ENCODE peak calls at places on chromosomes 12 and 14, in ten cellular contexts. One of them, this sample, is unnamed.

GRCh38 chr12:14554281-14555008 is 13.2 kb downstream of the PLBD1 start:
- DNase-seq in CD4-positive, alpha-beta T cell: no peak
- DNase-seq in endodermal cell: no peak
- DNase-seq in CD4-positive, CD25-positive, alpha-beta regulatory T cell: no peak
- DNase-seq in CD8-positive, alpha-beta T cell: no peak
- DNase-seq in SK-N-SH: no peak
- DNase-seq in left ventricle myocardium inferior: peak
- DNase-seq in mammary epithelial cell: peak
- DNase-seq in fibroblast of lung: peak
- DNase-seq in kidney: peak
- DNase-seq in this sample: peak

GRCh38 chr12:89154743-89155530 is 197.4 kb downstream of the DUSP6 start:
- DNase-seq in SK-N-SH: no peak
- DNase-seq in endodermal cell: no peak
- DNase-seq in fibroblast of lung: no peak
- DNase-seq in left ventricle myocardium inferior: no peak
- DNase-seq in mammary epithelial cell: no peak
- DNase-seq in kidney: no peak
- DNase-seq in CD8-positive, alpha-beta T cell: no peak
- DNase-seq in CD4-positive, alpha-beta T cell: no peak
- DNase-seq in CD4-positive, CD25-positive, alpha-beta regulatory T cell: no peak
- DNase-seq in this sample: no peak

GRCh38 chr14:102209224-102209966 is 69.7 kb downstream of the WDR20 start:
- DNase-seq in SK-N-SH: peak
- DNase-seq in CD4-positive, alpha-beta T cell: no peak
- DNase-seq in left ventricle myocardium inferior: no peak
- DNase-seq in CD8-positive, alpha-beta T cell: no peak
- DNase-seq in endodermal cell: peak
- DNase-seq in kidney: peak
- DNase-seq in fibroblast of lung: peak
- DNase-seq in CD4-positive, CD25-positive, alpha-beta regulatory T cell: no peak
- DNase-seq in mammary epithelial cell: no peak
- DNase-seq in this sample: peak

GRCh38 chr12:131833896-131834641 is 5.9 kb downstream of the MMP17 start:
- DNase-seq in SK-N-SH: peak
- DNase-seq in CD8-positive, alpha-beta T cell: no peak
- DNase-seq in fibroblast of lung: peak
- DNase-seq in mammary epithelial cell: no peak
- DNase-seq in kidney: peak
- DNase-seq in CD4-positive, alpha-beta T cell: no peak
- DNase-seq in CD4-positive, CD25-positive, alpha-beta regulatory T cell: no peak
- DNase-seq in endodermal cell: peak
- DNase-seq in left ventricle myocardium inferior: no peak
- DNase-seq in this sample: peak

GRCh38 chr14:98957211-98958047 is 314.6 kb downstream of the BCL11B start:
- DNase-seq in endodermal cell: peak
- DNase-seq in CD4-positive, CD25-positive, alpha-beta regulatory T cell: no peak
- DNase-seq in fibroblast of lung: peak
- DNase-seq in kidney: no peak
- DNase-seq in SK-N-SH: no peak
- DNase-seq in left ventricle myocardium inferior: peak
- DNase-seq in mammary epithelial cell: peak
- DNase-seq in CD8-positive, alpha-beta T cell: no peak
- DNase-seq in CD4-positive, alpha-beta T cell: no peak
- DNase-seq in this sample: peak

GRCh38 chr12:39831587-39832315 is 212.1 kb upstream of the ABCD2 start:
- DNase-seq in mammary epithelial cell: peak
- DNase-seq in kidney: no peak
- DNase-seq in left ventricle myocardium inferior: no peak
- DNase-seq in CD8-positive, alpha-beta T cell: no peak
- DNase-seq in SK-N-SH: no peak
- DNase-seq in endodermal cell: no peak
- DNase-seq in CD4-positive, CD25-positive, alpha-beta regulatory T cell: no peak
- DNase-seq in CD4-positive, alpha-beta T cell: no peak
- DNase-seq in fibroblast of lung: no peak
- DNase-seq in this sample: no peak

GRCh38 chr12:107537464-107538119 is 148.0 kb upstream of the PWP1 start:
- DNase-seq in endodermal cell: peak
- DNase-seq in CD4-positive, CD25-positive, alpha-beta regulatory T cell: no peak
- DNase-seq in kidney: no peak
- DNase-seq in mammary epithelial cell: no peak
- DNase-seq in fibroblast of lung: no peak
- DNase-seq in SK-N-SH: no peak
- DNase-seq in left ventricle myocardium inferior: no peak
- DNase-seq in CD4-positive, alpha-beta T cell: no peak
- DNase-seq in CD8-positive, alpha-beta T cell: no peak
- DNase-seq in this sample: no peak

GRCh38 chr12:122753213-122753571 is 568 bp downstream of the DENR start:
- DNase-seq in kidney: no peak
- DNase-seq in fibroblast of lung: no peak
- DNase-seq in CD4-positive, CD25-positive, alpha-beta regulatory T cell: no peak
- DNase-seq in SK-N-SH: no peak
- DNase-seq in CD4-positive, alpha-beta T cell: no peak
- DNase-seq in endodermal cell: no peak
- DNase-seq in left ventricle myocardium inferior: no peak
- DNase-seq in CD8-positive, alpha-beta T cell: no peak
- DNase-seq in mammary epithelial cell: no peak
- DNase-seq in this sample: peak

GRCh38 chr14:52783211-52783610 is 8.2 kb downstream of the GNPNAT1 start:
- DNase-seq in CD8-positive, alpha-beta T cell: no peak
- DNase-seq in left ventricle myocardium inferior: no peak
- DNase-seq in SK-N-SH: no peak
- DNase-seq in CD4-positive, CD25-positive, alpha-beta regulatory T cell: no peak
- DNase-seq in endodermal cell: no peak
- DNase-seq in fibroblast of lung: no peak
- DNase-seq in CD4-positive, alpha-beta T cell: no peak
- DNase-seq in mammary epithelial cell: no peak
- DNase-seq in kidney: no peak
- DNase-seq in this sample: no peak

GRCh38 chr14:100303179-100303578 is 3.1 kb downstream of the SLC25A29 start:
- DNase-seq in fibroblast of lung: no peak
- DNase-seq in mammary epithelial cell: no peak
- DNase-seq in SK-N-SH: peak
- DNase-seq in left ventricle myocardium inferior: no peak
- DNase-seq in kidney: no peak
- DNase-seq in CD4-positive, alpha-beta T cell: no peak
- DNase-seq in CD8-positive, alpha-beta T cell: peak
- DNase-seq in endodermal cell: peak
- DNase-seq in CD4-positive, CD25-positive, alpha-beta regulatory T cell: no peak
- DNase-seq in this sample: no peak

GRCh38 chr12:68264864-68265256 is 11.5 kb upstream of the IL22 start:
- DNase-seq in CD8-positive, alpha-beta T cell: no peak
- DNase-seq in CD4-positive, CD25-positive, alpha-beta regulatory T cell: no peak
- DNase-seq in endodermal cell: no peak
- DNase-seq in kidney: no peak
- DNase-seq in left ventricle myocardium inferior: no peak
- DNase-seq in fibroblast of lung: peak
- DNase-seq in SK-N-SH: no peak
- DNase-seq in mammary epithelial cell: peak
- DNase-seq in CD4-positive, alpha-beta T cell: no peak
- DNase-seq in this sample: no peak

GRCh38 chr12:104748790-104749189 is 209.3 kb downstream of the SLC41A2 start:
- DNase-seq in CD8-positive, alpha-beta T cell: no peak
- DNase-seq in mammary epithelial cell: no peak
- DNase-seq in fibroblast of lung: peak
- DNase-seq in SK-N-SH: no peak
- DNase-seq in endodermal cell: peak
- DNase-seq in CD4-positive, CD25-positive, alpha-beta regulatory T cell: no peak
- DNase-seq in left ventricle myocardium inferior: no peak
- DNase-seq in kidney: no peak
- DNase-seq in CD4-positive, alpha-beta T cell: no peak
- DNase-seq in this sample: peak

GRCh38 chr12:104751024-104751570 is 207.0 kb downstream of the SLC41A2 start:
- DNase-seq in mammary epithelial cell: no peak
- DNase-seq in left ventricle myocardium inferior: no peak
- DNase-seq in fibroblast of lung: no peak
- DNase-seq in endodermal cell: peak
- DNase-seq in CD4-positive, alpha-beta T cell: no peak
- DNase-seq in CD8-positive, alpha-beta T cell: no peak
- DNase-seq in SK-N-SH: no peak
- DNase-seq in CD4-positive, CD25-positive, alpha-beta regulatory T cell: no peak
- DNase-seq in kidney: no peak
- DNase-seq in this sample: no peak

GRCh38 chr12:104748356-104748755 is 209.7 kb downstream of the SLC41A2 start:
- DNase-seq in CD4-positive, alpha-beta T cell: no peak
- DNase-seq in CD8-positive, alpha-beta T cell: no peak
- DNase-seq in kidney: no peak
- DNase-seq in endodermal cell: no peak
- DNase-seq in CD4-positive, CD25-positive, alpha-beta regulatory T cell: no peak
- DNase-seq in left ventricle myocardium inferior: no peak
- DNase-seq in mammary epithelial cell: no peak
- DNase-seq in SK-N-SH: no peak
- DNase-seq in fibroblast of lung: no peak
- DNase-seq in this sample: no peak

GRCh38 chr12:104750061-104750460 is 208.0 kb downstream of the SLC41A2 start:
- DNase-seq in kidney: no peak
- DNase-seq in mammary epithelial cell: no peak
- DNase-seq in endodermal cell: peak
- DNase-seq in CD4-positive, CD25-positive, alpha-beta regulatory T cell: no peak
- DNase-seq in left ventricle myocardium inferior: no peak
- DNase-seq in SK-N-SH: no peak
- DNase-seq in CD4-positive, alpha-beta T cell: no peak
- DNase-seq in CD8-positive, alpha-beta T cell: no peak
- DNase-seq in fibroblast of lung: peak
- DNase-seq in this sample: peak

GRCh38 chr12:104749555-104749954 is 208.5 kb downstream of the SLC41A2 start:
- DNase-seq in CD4-positive, alpha-beta T cell: no peak
- DNase-seq in CD4-positive, CD25-positive, alpha-beta regulatory T cell: no peak
- DNase-seq in mammary epithelial cell: no peak
- DNase-seq in left ventricle myocardium inferior: no peak
- DNase-seq in CD8-positive, alpha-beta T cell: no peak
- DNase-seq in fibroblast of lung: no peak
- DNase-seq in kidney: no peak
- DNase-seq in SK-N-SH: no peak
- DNase-seq in endodermal cell: peak
- DNase-seq in this sample: no peak
- H3K27ac ChIP-seq in CD4-positive, alpha-beta T cell: no peak
- H3K27ac ChIP-seq in CD4-positive, CD25-positive, alpha-beta regulatory T cell: no peak
- H3K27ac ChIP-seq in mammary epithelial cell: no peak
- H3K27ac ChIP-seq in left ventricle myocardium inferior: peak
- H3K27ac ChIP-seq in CD8-positive, alpha-beta T cell: no peak
- H3K27ac ChIP-seq in fibroblast of lung: peak
- H3K27ac ChIP-seq in kidney: no peak
- H3K27ac ChIP-seq in SK-N-SH: no peak
- H3K27ac ChIP-seq in endodermal cell: no peak
- H3K27ac ChIP-seq in this sample: no peak

GRCh38 chr14:78835052-78835451 is 664.9 kb downstream of the NRXN3 start:
- DNase-seq in CD8-positive, alpha-beta T cell: no peak
- DNase-seq in endodermal cell: no peak
- DNase-seq in mammary epithelial cell: no peak
- DNase-seq in kidney: no peak
- DNase-seq in CD4-positive, alpha-beta T cell: no peak
- DNase-seq in left ventricle myocardium inferior: no peak
- DNase-seq in fibroblast of lung: no peak
- DNase-seq in CD4-positive, CD25-positive, alpha-beta regulatory T cell: no peak
- DNase-seq in SK-N-SH: no peak
- DNase-seq in this sample: no peak
- H3K27ac ChIP-seq in CD8-positive, alpha-beta T cell: no peak
- H3K27ac ChIP-seq in endodermal cell: no peak
- H3K27ac ChIP-seq in mammary epithelial cell: no peak
- H3K27ac ChIP-seq in kidney: no peak
- H3K27ac ChIP-seq in CD4-positive, alpha-beta T cell: no peak
- H3K27ac ChIP-seq in left ventricle myocardium inferior: no peak
- H3K27ac ChIP-seq in fibroblast of lung: no peak
- H3K27ac ChIP-seq in CD4-positive, CD25-positive, alpha-beta regulatory T cell: no peak
- H3K27ac ChIP-seq in SK-N-SH: no peak
- H3K27ac ChIP-seq in this sample: peak

DNA sequence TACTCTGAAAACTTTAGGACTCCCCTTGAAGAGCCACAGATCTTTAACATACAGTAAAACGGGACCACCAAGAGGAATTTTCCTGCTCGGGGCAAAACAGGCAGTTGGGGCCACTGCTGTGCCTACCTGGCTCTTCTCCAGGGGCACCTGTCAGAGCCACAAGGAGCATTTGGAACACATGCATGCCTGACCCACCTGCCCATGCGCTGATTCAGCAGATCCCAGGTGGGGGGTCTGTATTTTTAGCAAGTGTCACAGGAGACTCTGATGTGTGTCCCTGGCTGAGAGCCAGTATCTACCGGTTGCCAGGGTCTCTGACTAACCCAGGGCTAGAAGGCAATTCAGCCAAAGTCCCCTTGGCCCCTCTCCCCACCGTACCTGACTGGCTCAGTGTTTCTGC is 6.5 kb downstream of the CTDSP2 start:
- DNase-seq in left ventricle myocardium inferior: no peak
- DNase-seq in endodermal cell: no peak
- DNase-seq in fibroblast of lung: no peak
- DNase-seq in CD4-positive, alpha-beta T cell: no peak
- DNase-seq in CD4-positive, CD25-positive, alpha-beta regulatory T cell: no peak
- DNase-seq in SK-N-SH: no peak
- DNase-seq in kidney: no peak
- DNase-seq in mammary epithelial cell: no peak
- DNase-seq in CD8-positive, alpha-beta T cell: no peak
- DNase-seq in this sample: no peak
- H3K27ac ChIP-seq in left ventricle myocardium inferior: peak
- H3K27ac ChIP-seq in endodermal cell: no peak
- H3K27ac ChIP-seq in fibroblast of lung: no peak
- H3K27ac ChIP-seq in CD4-positive, alpha-beta T cell: peak
- H3K27ac ChIP-seq in CD4-positive, CD25-positive, alpha-beta regulatory T cell: peak
- H3K27ac ChIP-seq in SK-N-SH: peak
- H3K27ac ChIP-seq in kidney: peak
- H3K27ac ChIP-seq in mammary epithelial cell: no peak
- H3K27ac ChIP-seq in CD8-positive, alpha-beta T cell: no peak
- H3K27ac ChIP-seq in this sample: peak

GRCh38 chr12:60262378-60262777 is 666.5 kb downstream of the SLC16A7 start:
- DNase-seq in kidney: no peak
- DNase-seq in CD4-positive, CD25-positive, alpha-beta regulatory T cell: no peak
- DNase-seq in SK-N-SH: no peak
- DNase-seq in left ventricle myocardium inferior: no peak
- DNase-seq in CD8-positive, alpha-beta T cell: no peak
- DNase-seq in CD4-positive, alpha-beta T cell: no peak
- DNase-seq in mammary epithelial cell: no peak
- DNase-seq in endodermal cell: no peak
- DNase-seq in fibroblast of lung: no peak
- DNase-seq in this sample: no peak

GRCh38 chr12:60266381-60266852 is 670.6 kb downstream of the SLC16A7 start:
- DNase-seq in kidney: no peak
- DNase-seq in endodermal cell: no peak
- DNase-seq in fibroblast of lung: peak
- DNase-seq in SK-N-SH: no peak
- DNase-seq in CD8-positive, alpha-beta T cell: no peak
- DNase-seq in CD4-positive, CD25-positive, alpha-beta regulatory T cell: no peak
- DNase-seq in mammary epithelial cell: peak
- DNase-seq in CD4-positive, alpha-beta T cell: no peak
- DNase-seq in left ventricle myocardium inferior: no peak
- DNase-seq in this sample: peak

GRCh38 chr12:60264094-60264493 is 668.3 kb downstream of the SLC16A7 start:
- DNase-seq in CD4-positive, alpha-beta T cell: no peak
- DNase-seq in CD4-positive, CD25-positive, alpha-beta regulatory T cell: no peak
- DNase-seq in fibroblast of lung: no peak
- DNase-seq in endodermal cell: no peak
- DNase-seq in SK-N-SH: no peak
- DNase-seq in mammary epithelial cell: no peak
- DNase-seq in kidney: no peak
- DNase-seq in left ventricle myocardium inferior: no peak
- DNase-seq in CD8-positive, alpha-beta T cell: no peak
- DNase-seq in this sample: no peak

GRCh38 chr12:60263146-60263545 is 667.3 kb downstream of the SLC16A7 start:
- DNase-seq in kidney: no peak
- DNase-seq in fibroblast of lung: peak
- DNase-seq in CD8-positive, alpha-beta T cell: no peak
- DNase-seq in SK-N-SH: no peak
- DNase-seq in CD4-positive, alpha-beta T cell: no peak
- DNase-seq in mammary epithelial cell: no peak
- DNase-seq in endodermal cell: no peak
- DNase-seq in CD4-positive, CD25-positive, alpha-beta regulatory T cell: no peak
- DNase-seq in left ventricle myocardium inferior: no peak
- DNase-seq in this sample: no peak

GRCh38 chr12:60265741-60266140 is 669.9 kb downstream of the SLC16A7 start:
- DNase-seq in fibroblast of lung: peak
- DNase-seq in CD4-positive, alpha-beta T cell: no peak
- DNase-seq in endodermal cell: no peak
- DNase-seq in left ventricle myocardium inferior: no peak
- DNase-seq in CD4-positive, CD25-positive, alpha-beta regulatory T cell: no peak
- DNase-seq in SK-N-SH: no peak
- DNase-seq in kidney: no peak
- DNase-seq in CD8-positive, alpha-beta T cell: no peak
- DNase-seq in mammary epithelial cell: no peak
- DNase-seq in this sample: no peak
- H3K27ac ChIP-seq in fibroblast of lung: no peak
- H3K27ac ChIP-seq in CD4-positive, alpha-beta T cell: no peak
- H3K27ac ChIP-seq in endodermal cell: no peak
- H3K27ac ChIP-seq in left ventricle myocardium inferior: no peak
- H3K27ac ChIP-seq in CD4-positive, CD25-positive, alpha-beta regulatory T cell: no peak
- H3K27ac ChIP-seq in SK-N-SH: no peak
- H3K27ac ChIP-seq in kidney: no peak
- H3K27ac ChIP-seq in CD8-positive, alpha-beta T cell: no peak
- H3K27ac ChIP-seq in mammary epithelial cell: no peak
- H3K27ac ChIP-seq in this sample: no peak

This sample was measured in cardiac muscle cell.